ENCODE peak calls at places on chromosomes 5 and 9, in eight cellular contexts. A is ACHN, H is T-cell, P is omental fat pad, B is A549, V is body of pancreas, N is Right ventricle myocardium inferior, J is NCI-H1092 treated with DMSO at 0.1 percent for 48 hours. M is an unnamed sample.

GRCh38 chr5:81854485-81854884 is 103.6 kb upstream of the SSBP2 start:
- DNase-seq in A (no peak), H (no peak), P (no peak), B (no peak), V (no peak), N (no peak), J (peak), M (no peak)

GRCh38 chr5:125100342-125100741 is 353.9 kb upstream of the ZNF608 start:
- DNase-seq in A (no peak), H (no peak), P (no peak), B (no peak), V (no peak), N (no peak), J (no peak), M (no peak)

GRCh38 chr9:133981958-133982681 is 10.0 kb downstream of the VAV2 start:
- DNase-seq in A (no peak), H (no peak), P (no peak), B (no peak), V (no peak), N (peak), J (no peak), M (no peak)

GRCh38 chr9:35517136-35517535 is 27.2 kb downstream of the RUSC2 start:
- DNase-seq in A (no peak), H (no peak), P (no peak), B (no peak), V (no peak), N (no peak), J (no peak), M (no peak)

GRCh38 chr9:121285835-121286687 is 18.1 kb downstream of the GSN start:
- DNase-seq in A (no peak), H (no peak), P (no peak), B (no peak), V (peak), N (peak), J (no peak), M (no peak)

GRCh38 chr5:158246661-158247060 is 387.7 kb upstream of the CLINT1 start:
- DNase-seq in A (no peak), H (no peak), P (no peak), B (no peak), V (no peak), N (no peak), J (peak), M (no peak)

GRCh38 chr5:95960802-95961616 is 642 bp downstream of the ELL2 start:
- DNase-seq in A (peak), H (peak), P (no peak), B (peak), V (peak), N (peak), J (peak), M (no peak)

GRCh38 chr5:180647465-180647864 is 1.9 kb downstream of the FLT4 start:
- DNase-seq in A (no peak), H (no peak), P (no peak), B (no peak), V (no peak), N (peak), J (no peak), M (no peak)

M was measured in kidney epithelial cell.